ENCODE peak calls at places on chromosomes 3 and 15, in seven cellular contexts. D is fibroblast of pulmonary artery; E is stimulated activated CD4-positive, alpha-beta T cell treated with anti-CD3 and anti-CD28 coated beads, TNF-alpha, amount 100 ng/mL, for 24 hours; L is upper lobe of left lung; S is epithelial cell of esophagus; Y is ACHN; O is M059J. R is an unnamed sample.

GRCh38 chr15:72916939-72917338 is 133.4 kb upstream of the ADPGK start:
- DNase-seq in D (no peak), E (no peak), L (no peak), S (no peak), Y (no peak), O (peak), R (peak)

GRCh38 chr15:74962219-74962618 is 5.6 kb upstream of the RPP25 start:
- DNase-seq in D (no peak), E (no peak), L (no peak), S (no peak), Y (no peak), O (no peak), R (no peak)

GRCh38 chr15:83046558-83047127 is 20.4 kb downstream of the BTBD1 start:
- DNase-seq in D (peak), E (no peak), L (no peak), S (peak), Y (no peak), O (peak), R (peak)

GRCh38 chr3:30664884-30665283 is 58.5 kb downstream of the TGFBR2 start:
- DNase-seq in D (no peak), E (no peak), L (no peak), S (peak), Y (no peak), O (no peak), R (no peak)

GRCh38 chr15:92683511-92683834 is 27.9 kb upstream of the FAM174B start:
- DNase-seq in D (peak), E (no peak), L (no peak), S (no peak), Y (no peak), O (no peak), R (no peak)

GRCh38 chr3:71673486-71673885 is 51.7 kb downstream of the EIF4E3 start:
- DNase-seq in D (no peak), E (no peak), L (no peak), S (peak), Y (no peak), O (no peak), R (peak)

GRCh38 chr3:156643729-156644389 is 30.5 kb upstream of the TIPARP start:
- DNase-seq in D (peak), E (no peak), L (peak), S (no peak), Y (no peak), O (no peak), R (peak)

GRCh38 chr15:77499087-77499765 is 78.5 kb downstream of the HMG20A start:
- DNase-seq in D (no peak), E (no peak), L (no peak), S (no peak), Y (no peak), O (no peak), R (no peak)

GRCh38 chr3:106862067-106862466 is 515.2 kb upstream of the CCDC54 start:
- DNase-seq in D (peak), E (no peak), L (no peak), S (peak), Y (no peak), O (peak), R (no peak)

GRCh38 chr3:159733194-159733860 is 255.3 kb upstream of the IL12A start:
- DNase-seq in D (peak), E (no peak), L (no peak), S (peak), Y (peak), O (peak), R (peak)

GRCh38 chr15:74200871-74201419 is 1.6 kb downstream of the STRA6 start:
- DNase-seq in D (no peak), E (no peak), L (no peak), S (no peak), Y (no peak), O (peak), R (peak)